ENCODE peak calls at places on chromosomes 5 and 9, in ten cellular contexts. J, K, W, S, V, I, G, E, Z and X are unnamed samples.

GRCh38 chr5:76174101-76174500 is 90.9 kb downstream of the SV2C start:
- DNase-seq in J (no peak), K (no peak), W (no peak), S (no peak), V (no peak), I (no peak), G (no peak), E (no peak), Z (no peak), X (no peak)

GRCh38 chr5:77167695-77168111 is 42.8 kb upstream of the PDE8B start:
- DNase-seq in J (no peak), K (no peak), W (no peak), S (no peak), V (no peak), I (peak; percentile 92), G (peak; percentile 92), E (peak; percentile 82), Z (no peak), X (no peak)

GRCh38 chr9:21758540-21758939 is 43.9 kb upstream of the MTAP start:
- DNase-seq in J (no peak), K (no peak), W (no peak), S (no peak), V (no peak), I (no peak), G (no peak), E (peak; percentile 35), Z (no peak), X (no peak)

GRCh38 chr5:473344-474192 is 30.6 kb downstream of the EXOC3 start:
- DNase-seq in J (peak; percentile 83), K (peak; percentile 61), W (peak; percentile 83), S (no peak), V (no peak), I (peak; percentile 54), G (peak; percentile 34), E (peak; percentile 38), Z (no peak), X (no peak)

GRCh38 chr5:110869927-110870326 is 131.1 kb downstream of the SLC25A46 start:
- DNase-seq in J (no peak), K (no peak), W (no peak), S (no peak), V (no peak), I (no peak), G (no peak), E (no peak), Z (no peak), X (no peak)

GRCh38 chr5:147479949-147480348 is 29.9 kb downstream of the DPYSL3 start:
- DNase-seq in J (no peak), K (no peak), W (no peak), S (no peak), V (no peak), I (peak; percentile 49), G (peak; percentile 52), E (peak; percentile 65), Z (no peak), X (no peak)

GRCh38 chr5:135206862-135207261 is 172.8 kb upstream of the PITX1 start:
- DNase-seq in J (no peak), K (no peak), W (peak; percentile 32), S (no peak), V (no peak), I (no peak), G (no peak), E (no peak), Z (no peak), X (peak; percentile 21)

GRCh38 chr5:27172708-27173107 is 134.3 kb upstream of the CDH9 start:
- DNase-seq in J (no peak), K (no peak), W (no peak), S (no peak), V (no peak), I (no peak), G (no peak), E (no peak), Z (no peak), X (no peak)

GRCh38 chr9:124818431-124819281 is 34.6 kb upstream of the WDR38 start:
- DNase-seq in J (no peak), K (peak; percentile 43), W (peak; percentile 87), S (no peak), V (peak; percentile 83), I (peak; percentile 67), G (peak; percentile 74), E (no peak), Z (peak; percentile 62), X (no peak)

GRCh38 chr5:12861891-12862290 is 957.6 kb upstream of the CTNND2 start:
- DNase-seq in J (no peak), K (no peak), W (peak; percentile 56), S (no peak), V (no peak), I (peak; percentile 12), G (no peak), E (no peak), Z (no peak), X (no peak)

GRCh38 chr5:60972225-60972624 is 27.2 kb downstream of the NDUFAF2 start:
- DNase-seq in J (no peak), K (no peak), W (no peak), S (no peak), V (no peak), I (no peak), G (no peak), E (no peak), Z (no peak), X (no peak)

GRCh38 chr5:90301248-90301647 is 108.3 kb downstream of the CETN3 start:
- DNase-seq in J (no peak), K (no peak), W (no peak), S (no peak), V (no peak), I (no peak), G (no peak), E (no peak), Z (peak; percentile 37), X (no peak)

GRCh38 chr5:9838906-9839305 is 208.8 kb upstream of the TAS2R1 start:
- DNase-seq in J (no peak), K (no peak), W (no peak), S (no peak), V (no peak), I (no peak), G (no peak), E (peak; percentile 13), Z (no peak), X (no peak)

GRCh38 chr9:127919253-127919815 is 2.5 kb upstream of the ST6GALNAC4 start:
- DNase-seq in J (peak; percentile 97), K (peak; percentile 91), W (no peak), S (peak; percentile 72), V (no peak), I (peak; percentile 98), G (peak; percentile 99), E (peak; percentile 98), Z (no peak), X (peak; percentile 97)

GRCh38 chr9:88370346-88370745 is 17.9 kb upstream of the SPIN1 start:
- DNase-seq in J (no peak), K (no peak), W (no peak), S (no peak), V (no peak), I (no peak), G (no peak), E (no peak), Z (no peak), X (no peak)

GRCh38 chr5:121315786-121316185 is 535.9 kb upstream of the FTMT start:
- DNase-seq in J (no peak), K (no peak), W (no peak), S (no peak), V (no peak), I (no peak), G (no peak), E (no peak), Z (no peak), X (no peak)

GRCh38 chr5:53369681-53370080 is 110.7 kb upstream of the FST start:
- DNase-seq in J (no peak), K (no peak), W (no peak), S (no peak), V (no peak), I (no peak), G (no peak), E (no peak), Z (no peak), X (no peak)

GRCh38 chr5:4905674-4906528 is 234.2 kb upstream of the ADAMTS16 start:
- DNase-seq in J (peak; percentile 75), K (no peak), W (peak; percentile 79), S (peak; percentile 16), V (no peak), I (no peak), G (no peak), E (no peak), Z (no peak), X (peak; percentile 78)

GRCh38 chr9:104997536-104997935 is 69.6 kb upstream of the ABCA1 start:
- DNase-seq in J (no peak), K (no peak), W (no peak), S (no peak), V (no peak), I (no peak), G (no peak), E (no peak), Z (no peak), X (no peak)
- H3K4me3 ChIP-seq in J (no peak overlapping the region), K (no peak overlapping the region), W (no peak overlapping the region), S (no peak overlapping the region), V (no peak overlapping the region), I (no peak overlapping the region), G (no peak overlapping the region), E (no peak overlapping the region), Z (no peak overlapping the region), X (no peak overlapping the region)

DNA sequence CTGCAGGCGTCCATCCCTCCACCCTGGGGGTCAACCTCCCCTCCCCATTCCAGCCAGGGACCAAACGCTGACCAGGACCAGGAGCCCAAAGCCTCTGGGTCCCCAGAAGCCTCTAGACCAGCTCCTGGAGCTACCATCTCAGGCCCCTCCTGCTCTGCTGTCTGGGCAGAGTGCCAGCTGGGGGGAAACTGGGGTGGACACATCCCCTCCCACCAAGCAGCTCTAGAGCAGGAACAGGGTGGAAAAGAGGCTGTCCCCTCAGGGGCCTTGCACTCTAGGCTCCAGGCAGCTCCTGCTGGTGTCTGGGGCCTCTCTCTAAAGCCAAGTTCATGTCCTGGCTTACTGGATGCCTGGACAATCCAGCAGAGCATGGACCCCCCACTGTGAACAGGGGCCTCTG is 4.4 kb downstream of the SSNA1 start:
- DNase-seq in J (no peak), K (no peak), W (no peak), S (no peak), V (no peak), I (no peak), G (no peak), E (no peak), Z (no peak), X (no peak)
- H3K4me1 ChIP-seq in J (no peaks in the 10 kb centered on the region), K (peaks cover 58% of the 10 kb centered on the region), W (peaks cover 15% of the 10 kb centered on the region), S (peaks cover 96% of the 10 kb centered on the region), V (peaks cover 42% of the 10 kb centered on the region), I (peaks cover 33% of the 10 kb centered on the region), G (peaks cover 11% of the 10 kb centered on the region), E (peaks cover 14% of the 10 kb centered on the region), Z (peaks cover 12% of the 10 kb centered on the region), X (peaks cover 8% of the 10 kb centered on the region)

GRCh38 chr5:139658501-139658927 is 10.4 kb downstream of the CXXC5 start:
- DNase-seq in J (no peak), K (no peak), W (no peak), S (no peak), V (peak; percentile 84), I (no peak), G (peak; percentile 51), E (peak; percentile 60), Z (no peak), X (peak; percentile 85)
- H3K27ac ChIP-seq in J (peak overlapping the region; percentile 90), K (peak overlapping the region; percentile 84), W (no peak overlapping the region), S (peak overlapping the region; percentile 89), V (peak overlapping the region; percentile 81), I (peak overlapping the region; percentile 98), G (peak overlapping the region; percentile 95), E (peak overlapping the region; percentile 99), Z (peak overlapping the region; percentile 20), X (peak overlapping the region; percentile 88)

DNA sequence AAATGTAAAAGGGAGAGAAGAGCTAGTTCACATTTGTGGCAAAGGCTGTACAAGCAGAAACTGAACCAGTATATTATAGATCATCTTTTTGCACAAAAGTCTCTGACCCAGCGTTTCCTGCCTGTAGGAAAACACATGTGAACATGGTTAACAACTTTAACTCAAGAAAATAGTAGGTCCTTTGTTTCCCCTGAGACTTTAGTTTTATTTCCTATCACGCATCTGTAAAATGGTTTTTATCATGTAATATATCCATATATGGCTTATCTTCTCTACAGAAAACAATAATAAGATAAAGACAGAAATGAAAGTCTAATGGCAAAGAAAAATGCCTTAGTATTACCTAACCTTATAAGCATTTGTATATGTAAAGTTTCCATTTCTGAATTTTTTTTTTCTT is 2.7 kb downstream of the KIF3A start:
- DNase-seq in J (no peak), K (no peak), W (no peak), S (no peak), V (no peak), I (no peak), G (no peak), E (no peak), Z (no peak), X (no peak)
- H3K4me3 ChIP-seq in J (no peak overlapping the region), K (no peak overlapping the region), W (no peak overlapping the region), S (no peak overlapping the region), V (no peak overlapping the region), I (no peak overlapping the region), G (no peak overlapping the region), E (no peak overlapping the region), Z (no peak overlapping the region), X (no peak overlapping the region)